ENCODE peak calls at places on chromosome 2, in seven cellular contexts. P is body of pancreas, U is T-helper 9 cell, X is Peyer's patch, K is naive B cell, O is cardiac muscle cell, I is SIG-M5. C is an unnamed sample.

GRCh38 chr2:69177785-69178636 is 165.0 kb downstream of the ANTXR1 start:
- DNase-seq in P (peak), U (no peak), X (peak), K (no peak), O (peak), I (peak), C (peak)

GRCh38 chr2:32832821-32833220 is 113.9 kb upstream of the LTBP1 start:
- DNase-seq in P (no peak), U (no peak), X (no peak), K (no peak), O (no peak), I (no peak), C (peak)

GRCh38 chr2:229087843-229088520 is 183.1 kb downstream of the PID1 start:
- DNase-seq in P (no peak), U (no peak), X (no peak), K (no peak), O (no peak), I (no peak), C (no peak)

GRCh38 chr2:222862915-222863544 is 2.2 kb downstream of the ACSL3 start:
- DNase-seq in P (no peak), U (no peak), X (no peak), K (no peak), O (no peak), I (no peak), C (no peak)

GRCh38 chr2:152443771-152444170 is 108.8 kb downstream of the FMNL2 start:
- DNase-seq in P (no peak), U (no peak), X (no peak), K (no peak), O (no peak), I (no peak), C (no peak)

GRCh38 chr2:72755647-72756423 is 70.0 kb downstream of the EXOC6B start:
- DNase-seq in P (no peak), U (no peak), X (no peak), K (no peak), O (peak), I (no peak), C (peak)

GRCh38 chr2:46802665-46803550 is 112.7 kb downstream of the MCFD2 start:
- DNase-seq in P (peak), U (no peak), X (peak), K (no peak), O (no peak), I (no peak), C (no peak)

GRCh38 chr2:223633656-223634055 is 31.5 kb upstream of the SCG2 start:
- DNase-seq in P (no peak), U (no peak), X (no peak), K (no peak), O (no peak), I (no peak), C (no peak)

GRCh38 chr2:168211664-168212163 is 35.7 kb downstream of the STK39 start:
- DNase-seq in P (no peak), U (no peak), X (no peak), K (no peak), O (no peak), I (no peak), C (no peak)

GRCh38 chr2:36407403-36407802 is 51.8 kb downstream of the CRIM1 start:
- DNase-seq in P (no peak), U (no peak), X (no peak), K (no peak), O (no peak), I (no peak), C (no peak)

GRCh38 chr2:183269956-183270355 is 145.7 kb downstream of the NUP35 start:
- DNase-seq in P (no peak), U (no peak), X (no peak), K (no peak), O (no peak), I (no peak), C (peak)

GRCh38 chr2:18949871-18950597 is 360.7 kb upstream of the NT5C1B start:
- DNase-seq in P (no peak), U (no peak), X (no peak), K (no peak), O (no peak), I (no peak), C (peak)

GRCh38 chr2:16622399-16622968 is 43.1 kb downstream of the CYRIA start:
- DNase-seq in P (no peak), U (no peak), X (no peak), K (no peak), O (no peak), I (no peak), C (peak)

GRCh38 chr2:43047187-43047780 is 179.1 kb downstream of the ZFP36L2 start:
- DNase-seq in P (no peak), U (no peak), X (no peak), K (no peak), O (no peak), I (no peak), C (no peak)

GRCh38 chr2:143974262-143974661 is 545.7 kb downstream of the ZEB2 start:
- DNase-seq in P (no peak), U (no peak), X (no peak), K (no peak), O (no peak), I (no peak), C (peak)

GRCh38 chr2:118388771-118389170 is 300.5 kb downstream of the INSIG2 start:
- DNase-seq in P (no peak), U (no peak), X (no peak), K (no peak), O (no peak), I (no peak), C (peak)

GRCh38 chr2:239252433-239253200 is 148.2 kb downstream of the HDAC4 start:
- DNase-seq in P (peak), U (no peak), X (peak), K (peak), O (no peak), I (no peak), C (peak)

GRCh38 chr2:99487906-99488305 is 1.9 kb downstream of the REV1 start:
- DNase-seq in P (no peak), U (no peak), X (no peak), K (no peak), O (no peak), I (no peak), C (no peak)

GRCh38 chr2:96554293-96555145 is 18.0 kb downstream of the ARID5A start:
- DNase-seq in P (peak), U (peak), X (peak), K (peak), O (peak), I (no peak), C (peak)

GRCh38 chr2:65730186-65730585 is 297.8 kb upstream of the SPRED2 start:
- DNase-seq in P (no peak), U (no peak), X (no peak), K (no peak), O (no peak), I (no peak), C (no peak)

GRCh38 chr2:12486205-12487118 is 230.3 kb upstream of the TRIB2 start:
- DNase-seq in P (no peak), U (no peak), X (no peak), K (no peak), O (no peak), I (no peak), C (no peak)

GRCh38 chr2:232632904-232633412 is 446 bp upstream of the EFHD1 start:
- DNase-seq in P (peak), U (no peak), X (peak), K (no peak), O (no peak), I (no peak), C (peak)

GRCh38 chr2:139122711-139123158 is 342.5 kb upstream of the NXPH2 start:
- DNase-seq in P (no peak), U (no peak), X (no peak), K (no peak), O (no peak), I (no peak), C (peak)

GRCh38 chr2:197571622-197572271 is 55.9 kb downstream of the MOB4 start:
- DNase-seq in P (no peak), U (no peak), X (no peak), K (no peak), O (no peak), I (no peak), C (peak)